ENCODE peak calls at places on chromosomes 7 and 10, in six cellular contexts. One of them, this sample, is unnamed.

GRCh38 chr10:77780180-77780579 is 142.6 kb upstream of the KCNMA1 start:
- DNase-seq in H1: no peak
- DNase-seq in neuronal stem cell: no peak
- DNase-seq in mesenchymal stem cell: no peak
- DNase-seq in H9: no peak
- DNase-seq in IMR-90: no peak
- DNase-seq in this sample: no peak

GRCh38 chr10:43759216-43759615 is 110.5 kb upstream of the ZNF32 start:
- DNase-seq in neuronal stem cell: no peak
- DNase-seq in IMR-90: no peak
- DNase-seq in H1: no peak
- DNase-seq in mesenchymal stem cell: no peak
- DNase-seq in H9: no peak
- DNase-seq in this sample: no peak

GRCh38 chr7:40916811-40917210 is 782.0 kb downstream of the SUGCT start:
- DNase-seq in mesenchymal stem cell: peak; percentile 38
- DNase-seq in H1: no peak
- DNase-seq in H9: no peak
- DNase-seq in neuronal stem cell: no peak
- DNase-seq in IMR-90: peak; percentile 20
- DNase-seq in this sample: no peak

GRCh38 chr7:68733219-68734143 is 864.8 kb upstream of the AUTS2 start:
- DNase-seq in H1: no peak
- DNase-seq in IMR-90: peak; percentile 1
- DNase-seq in neuronal stem cell: no peak
- DNase-seq in H9: no peak
- DNase-seq in mesenchymal stem cell: no peak
- DNase-seq in this sample: no peak

GRCh38 chr7:127819975-127820778 is 168.2 kb downstream of the SND1 start:
- DNase-seq in IMR-90: peak; percentile 70
- DNase-seq in mesenchymal stem cell: peak; percentile 79
- DNase-seq in neuronal stem cell: no peak
- DNase-seq in H9: no peak
- DNase-seq in H1: no peak
- DNase-seq in this sample: peak; percentile 80

GRCh38 chr10:69318997-69319727 is 40.9 kb downstream of the HK1 start:
- DNase-seq in neuronal stem cell: no peak
- DNase-seq in H9: no peak
- DNase-seq in H1: no peak
- DNase-seq in IMR-90: peak; percentile 53
- DNase-seq in mesenchymal stem cell: peak; percentile 80
- DNase-seq in this sample: no peak

GRCh38 chr7:33645096-33645495 is 260.2 kb upstream of the BMPER start:
- DNase-seq in H1: no peak
- DNase-seq in IMR-90: no peak
- DNase-seq in mesenchymal stem cell: no peak
- DNase-seq in neuronal stem cell: no peak
- DNase-seq in H9: no peak
- DNase-seq in this sample: no peak

GRCh38 chr10:63466168-63466935 is 575 bp upstream of the JMJD1C start:
- DNase-seq in IMR-90: peak; percentile 55
- DNase-seq in mesenchymal stem cell: peak; percentile 78
- DNase-seq in H1: no peak
- DNase-seq in neuronal stem cell: no peak
- DNase-seq in H9: peak; percentile 62
- DNase-seq in this sample: peak; percentile 83

GRCh38 chr10:117373848-117374505 is 1.3 kb downstream of the PDZD8 start:
- DNase-seq in IMR-90: peak; percentile 51
- DNase-seq in neuronal stem cell: peak; percentile 12
- DNase-seq in H1: no peak
- DNase-seq in mesenchymal stem cell: peak; percentile 79
- DNase-seq in H9: peak; percentile 30
- DNase-seq in this sample: peak; percentile 42

GRCh38 chr10:43943825-43944360 is 295.2 kb upstream of the ZNF32 start:
- DNase-seq in H1: peak; percentile 13
- DNase-seq in H9: peak; percentile 13
- DNase-seq in IMR-90: no peak
- DNase-seq in mesenchymal stem cell: no peak
- DNase-seq in neuronal stem cell: no peak
- DNase-seq in this sample: no peak

GRCh38 chr10:5833814-5834213 is 20.6 kb upstream of the GDI2 start:
- DNase-seq in neuronal stem cell: no peak
- DNase-seq in H1: no peak
- DNase-seq in H9: no peak
- DNase-seq in mesenchymal stem cell: no peak
- DNase-seq in IMR-90: no peak
- DNase-seq in this sample: no peak

GRCh38 chr10:102775201-102775972 is 31.6 kb downstream of the WBP1L start:
- DNase-seq in H1: no peak
- DNase-seq in neuronal stem cell: no peak
- DNase-seq in H9: no peak
- DNase-seq in mesenchymal stem cell: peak; percentile 53
- DNase-seq in IMR-90: peak; percentile 15
- DNase-seq in this sample: no peak

GRCh38 chr10:119657725-119658124 is 6.5 kb downstream of the BAG3 start:
- DNase-seq in neuronal stem cell: no peak
- DNase-seq in H9: no peak
- DNase-seq in IMR-90: peak; percentile 48
- DNase-seq in H1: no peak
- DNase-seq in mesenchymal stem cell: peak; percentile 69
- DNase-seq in this sample: no peak

GRCh38 chr7:123923599-123923998 is 1.4 kb upstream of the SPAM1 start:
- DNase-seq in H1: no peak
- DNase-seq in mesenchymal stem cell: no peak
- DNase-seq in H9: no peak
- DNase-seq in neuronal stem cell: no peak
- DNase-seq in IMR-90: no peak
- DNase-seq in this sample: no peak

GRCh38 chr7:142717453-142717852 is 31.8 kb upstream of the PRSS1 start:
- DNase-seq in mesenchymal stem cell: no peak
- DNase-seq in IMR-90: no peak
- DNase-seq in H1: no peak
- DNase-seq in H9: no peak
- DNase-seq in neuronal stem cell: no peak
- DNase-seq in this sample: no peak

GRCh38 chr7:39691821-39692220 is 68.4 kb downstream of the RALA start:
- DNase-seq in IMR-90: peak; percentile 74
- DNase-seq in H9: no peak
- DNase-seq in mesenchymal stem cell: peak; percentile 33
- DNase-seq in H1: no peak
- DNase-seq in neuronal stem cell: no peak
- DNase-seq in this sample: no peak

GRCh38 chr7:73721237-73721848 is 1.9 kb upstream of the STX1A start:
- DNase-seq in H1: no peak
- DNase-seq in neuronal stem cell: no peak
- DNase-seq in H9: no peak
- DNase-seq in mesenchymal stem cell: no peak
- DNase-seq in IMR-90: no peak
- DNase-seq in this sample: no peak

GRCh38 chr7:56218510-56218909 is 102.3 kb upstream of the NUPR2 start:
- DNase-seq in neuronal stem cell: no peak
- DNase-seq in mesenchymal stem cell: no peak
- DNase-seq in H1: no peak
- DNase-seq in H9: no peak
- DNase-seq in IMR-90: no peak
- DNase-seq in this sample: no peak

GRCh38 chr7:33109758-33110238 is 594 bp upstream of the RP9 start:
- DNase-seq in H1: no peak
- DNase-seq in IMR-90: peak; percentile 39
- DNase-seq in neuronal stem cell: no peak
- DNase-seq in mesenchymal stem cell: peak; percentile 7
- DNase-seq in H9: no peak
- DNase-seq in this sample: no peak

GRCh38 chr10:102408728-102409603 is 9.6 kb downstream of the PSD start:
- DNase-seq in mesenchymal stem cell: peak; percentile 54
- DNase-seq in IMR-90: peak; percentile 44
- DNase-seq in H1: peak; percentile 67
- DNase-seq in H9: no peak
- DNase-seq in neuronal stem cell: no peak
- DNase-seq in this sample: peak; percentile 25

GRCh38 chr10:30963994-30964930 is 67.4 kb downstream of the ZNF438 start:
- DNase-seq in IMR-90: no peak
- DNase-seq in mesenchymal stem cell: no peak
- DNase-seq in H9: no peak
- DNase-seq in neuronal stem cell: no peak
- DNase-seq in H1: no peak
- DNase-seq in this sample: no peak

GRCh38 chr10:122325235-122325634 is 49.3 kb upstream of the PLEKHA1 start:
- DNase-seq in H1: no peak
- DNase-seq in H9: no peak
- DNase-seq in neuronal stem cell: no peak
- DNase-seq in mesenchymal stem cell: no peak
- DNase-seq in IMR-90: no peak
- DNase-seq in this sample: no peak

GRCh38 chr7:77740257-77740656 is 44.0 kb downstream of the RSBN1L start:
- DNase-seq in H9: no peak
- DNase-seq in IMR-90: no peak
- DNase-seq in H1: no peak
- DNase-seq in neuronal stem cell: no peak
- DNase-seq in mesenchymal stem cell: no peak
- DNase-seq in this sample: no peak

GRCh38 chr10:12729885-12730284 is 271.6 kb downstream of the CCDC3 start:
- DNase-seq in H1: peak; percentile 88
- DNase-seq in mesenchymal stem cell: no peak
- DNase-seq in H9: peak; percentile 75
- DNase-seq in neuronal stem cell: no peak
- DNase-seq in IMR-90: no peak
- DNase-seq in this sample: peak; percentile 73

GRCh38 chr7:7857143-7857583 is 111.4 kb upstream of the GLCCI1 start:
- DNase-seq in H1: no peak
- DNase-seq in mesenchymal stem cell: no peak
- DNase-seq in H9: no peak
- DNase-seq in neuronal stem cell: no peak
- DNase-seq in IMR-90: no peak
- DNase-seq in this sample: no peak

GRCh38 chr10:86295791-86296190 is 70.8 kb downstream of the GRID1 start:
- DNase-seq in neuronal stem cell: no peak
- DNase-seq in H9: peak; percentile 14
- DNase-seq in IMR-90: no peak
- DNase-seq in H1: peak; percentile 28
- DNase-seq in mesenchymal stem cell: no peak
- DNase-seq in this sample: no peak

GRCh38 chr10:125538947-125539649 is 143.9 kb downstream of the TEX36 start:
- DNase-seq in mesenchymal stem cell: no peak
- DNase-seq in IMR-90: no peak
- DNase-seq in H9: no peak
- DNase-seq in neuronal stem cell: no peak
- DNase-seq in H1: peak; percentile 27
- DNase-seq in this sample: no peak

GRCh38 chr10:129465796-129466702 is 992 bp upstream of the MGMT start:
- DNase-seq in mesenchymal stem cell: no peak
- DNase-seq in neuronal stem cell: no peak
- DNase-seq in IMR-90: no peak
- DNase-seq in H9: no peak
- DNase-seq in H1: no peak
- DNase-seq in this sample: no peak

GRCh38 chr10:129464251-129464650 is 2.8 kb upstream of the MGMT start:
- DNase-seq in neuronal stem cell: no peak
- DNase-seq in H1: no peak
- DNase-seq in H9: no peak
- DNase-seq in IMR-90: no peak
- DNase-seq in mesenchymal stem cell: no peak
- DNase-seq in this sample: peak; percentile 52

GRCh38 chr10:129467346-129468119 is 492 bp downstream of the MGMT start:
- DNase-seq in neuronal stem cell: no peak
- DNase-seq in H1: no peak
- DNase-seq in H9: no peak
- DNase-seq in mesenchymal stem cell: peak; percentile 18
- DNase-seq in IMR-90: peak; percentile 4
- DNase-seq in this sample: no peak

GRCh38 chr10:129468187-129468586 is 1.1 kb downstream of the MGMT start:
- DNase-seq in neuronal stem cell: no peak
- DNase-seq in H1: no peak
- DNase-seq in IMR-90: no peak
- DNase-seq in H9: no peak
- DNase-seq in mesenchymal stem cell: no peak
- DNase-seq in this sample: no peak

GRCh38 chr10:129466703-129467345 is at the start of gene MGMT:
- DNase-seq in IMR-90: peak; percentile 76
- DNase-seq in neuronal stem cell: peak; percentile 87
- DNase-seq in H9: peak; percentile 94
- DNase-seq in mesenchymal stem cell: peak; percentile 73
- DNase-seq in H1: peak; percentile 97
- DNase-seq in this sample: peak; percentile 86
- H4K8ac ChIP-seq in IMR-90: peak within 1 kb of the TSS; percentile 100
- H4K8ac ChIP-seq in neuronal stem cell: no peak within 1 kb of the TSS
- H4K8ac ChIP-seq in H9: no peak within 1 kb of the TSS
- H4K8ac ChIP-seq in mesenchymal stem cell: peak within 1 kb of the TSS; percentile 97
- H4K8ac ChIP-seq in H1: peak within 1 kb of the TSS; percentile 94
- H4K8ac ChIP-seq in this sample: peak within 1 kb of the TSS; percentile 93

DNA sequence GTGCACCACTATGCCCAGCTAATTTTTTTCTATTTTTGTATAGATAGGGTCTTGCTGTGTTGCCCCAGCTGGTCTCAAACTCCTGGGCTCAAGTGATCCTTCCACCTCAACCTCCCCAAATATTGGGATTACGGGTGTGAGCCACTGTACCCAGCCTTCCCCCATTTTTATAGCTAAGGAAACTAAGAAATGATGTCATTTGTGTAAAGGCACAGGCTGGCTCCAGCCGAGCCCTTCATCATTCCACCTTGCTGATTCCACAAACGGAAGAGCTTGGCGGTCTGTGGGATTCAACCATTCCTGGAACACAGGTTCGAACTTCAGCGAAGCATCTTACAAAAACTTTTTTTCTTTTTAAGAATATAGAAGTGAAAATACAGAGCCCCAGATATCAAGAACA is 14.4 kb downstream of the SMURF1 start:
- DNase-seq in IMR-90: no peak
- DNase-seq in H9: no peak
- DNase-seq in neuronal stem cell: no peak
- DNase-seq in H1: no peak
- DNase-seq in mesenchymal stem cell: no peak
- DNase-seq in this sample: no peak
- H3K4ac ChIP-seq in IMR-90: no peak overlapping the region
- H3K4ac ChIP-seq in H9: no peak overlapping the region
- H3K4ac ChIP-seq in neuronal stem cell: no peak overlapping the region
- H3K4ac ChIP-seq in H1: no peak overlapping the region
- H3K4ac ChIP-seq in mesenchymal stem cell: no peak overlapping the region
- H3K4ac ChIP-seq in this sample: no peak overlapping the region

GRCh38 chr7:2757904-2758672 is 70.1 kb downstream of the AMZ1 start:
- DNase-seq in H9: no peak
- DNase-seq in neuronal stem cell: no peak
- DNase-seq in H1: no peak
- DNase-seq in mesenchymal stem cell: peak; percentile 100
- DNase-seq in IMR-90: peak; percentile 99
- DNase-seq in this sample: peak; percentile 87
- H4K8ac ChIP-seq in H9: no peak overlapping the region
- H4K8ac ChIP-seq in neuronal stem cell: no peak overlapping the region
- H4K8ac ChIP-seq in H1: no peak overlapping the region
- H4K8ac ChIP-seq in mesenchymal stem cell: peak overlapping the region; percentile 92
- H4K8ac ChIP-seq in IMR-90: peak overlapping the region; percentile 0
- H4K8ac ChIP-seq in this sample: no peak overlapping the region

DNA sequence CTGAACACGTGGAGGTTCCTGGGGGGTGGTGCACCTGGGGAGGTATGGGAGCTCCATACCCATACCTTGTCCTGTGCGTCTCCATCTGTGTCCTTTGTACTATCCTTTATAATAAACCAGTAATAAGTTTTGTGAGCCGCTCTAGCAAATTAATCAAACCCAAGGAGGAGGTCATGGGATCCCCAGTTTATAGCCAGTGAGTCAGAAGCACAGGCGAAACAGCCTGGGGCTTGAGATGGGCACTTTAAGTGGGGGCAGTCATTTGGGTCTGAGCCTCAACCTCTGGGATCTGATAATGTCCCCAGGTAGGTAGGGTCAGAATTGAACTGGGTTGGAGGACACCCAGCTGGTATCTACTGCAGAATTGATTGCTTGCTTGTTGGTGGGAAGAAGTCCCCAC is 16.9 kb downstream of the SNX10 start:
- DNase-seq in neuronal stem cell: no peak
- DNase-seq in H1: no peak
- DNase-seq in mesenchymal stem cell: no peak
- DNase-seq in H9: no peak
- DNase-seq in IMR-90: no peak
- DNase-seq in this sample: no peak
- H3K4ac ChIP-seq in neuronal stem cell: no peak overlapping the region
- H3K4ac ChIP-seq in H1: no peak overlapping the region
- H3K4ac ChIP-seq in mesenchymal stem cell: no peak overlapping the region
- H3K4ac ChIP-seq in H9: no peak overlapping the region
- H3K4ac ChIP-seq in IMR-90: no peak overlapping the region
- H3K4ac ChIP-seq in this sample: no peak overlapping the region